ENCODE peak calls at places on chromosomes 11 and 22, in four cellular contexts. K is HL-60, D is K562, A is A549. X is an unnamed sample.

GRCh38 chr22:42632096-42632495 is 8.3 kb downstream of the ATP5MGL start:
- DNase-seq in K (no peak), D (no peak), A (no peak), X (peak)

GRCh38 chr22:44112191-44112590 is 68.5 kb upstream of the PARVG start:
- DNase-seq in K (no peak), D (no peak), A (no peak), X (no peak)

GRCh38 chr11:70367071-70367470 is 31.3 kb upstream of the CTTN start:
- DNase-seq in K (no peak), D (no peak), A (no peak), X (no peak)

GRCh38 chr22:27128461-27129080 is 471.2 kb downstream of the MIAT start:
- DNase-seq in K (no peak), D (no peak), A (no peak), X (no peak)

GRCh38 chr22:39277135-39277607 is 32.4 kb upstream of the PDGFB start:
- DNase-seq in K (peak), D (no peak), A (no peak), X (no peak)

GRCh38 chr11:116716617-116717016 is 56.2 kb downstream of the BUD13 start:
- DNase-seq in K (no peak), D (no peak), A (no peak), X (no peak)

GRCh38 chr11:9396752-9397151 is 12.3 kb downstream of the IPO7 start:
- DNase-seq in K (no peak), D (no peak), A (no peak), X (no peak)

GRCh38 chr22:22827187-22827948 is 60.2 kb upstream of the IGLL5 start:
- DNase-seq in K (no peak), D (no peak), A (no peak), X (no peak)

GRCh38 chr11:115892016-115892415 is 387.8 kb upstream of the CADM1 start:
- DNase-seq in K (no peak), D (no peak), A (no peak), X (no peak)

GRCh38 chr22:21796863-21797262 is 61.3 kb upstream of the YPEL1 start:
- DNase-seq in K (no peak), D (peak), A (no peak), X (peak)

DNA sequence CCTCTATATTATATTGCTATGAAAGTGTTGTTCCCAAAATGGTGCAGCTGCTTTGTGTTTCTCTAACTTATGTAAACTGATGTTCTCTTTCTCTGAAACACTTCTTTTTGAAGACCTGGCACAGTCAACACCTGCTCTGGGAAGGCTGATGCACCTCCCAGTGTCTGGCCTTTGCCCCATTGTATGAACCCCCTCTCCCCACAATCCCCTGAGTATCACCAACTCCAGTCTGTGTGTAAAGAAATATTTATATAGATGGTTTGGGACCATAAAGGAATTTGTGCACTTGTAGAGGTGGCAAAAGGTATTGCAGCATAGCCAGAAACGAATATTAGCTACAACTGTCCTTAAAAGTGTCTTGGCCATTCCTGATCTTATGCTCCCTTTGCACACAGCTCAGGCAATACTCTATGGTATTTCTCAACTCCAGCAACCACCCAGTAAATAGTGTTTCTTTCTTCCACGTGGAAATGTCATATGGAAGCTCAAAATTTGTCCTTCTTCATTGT is 365.2 kb upstream of the DDI1 start:
- DNase-seq in K (no peak), D (no peak), A (no peak), X (no peak)
- TF ChIP-seq REST in K (no peak), D (no peak), A (no peak), X (no peak)

GRCh38 chr22:24875862-24876506 is 70.0 kb downstream of the SGSM1 start:
- DNase-seq in K (no peak), D (peak), A (peak), X (peak)
- TF ChIP-seq REST in K (peak), D (peak), A (peak), X (peak)

DNA sequence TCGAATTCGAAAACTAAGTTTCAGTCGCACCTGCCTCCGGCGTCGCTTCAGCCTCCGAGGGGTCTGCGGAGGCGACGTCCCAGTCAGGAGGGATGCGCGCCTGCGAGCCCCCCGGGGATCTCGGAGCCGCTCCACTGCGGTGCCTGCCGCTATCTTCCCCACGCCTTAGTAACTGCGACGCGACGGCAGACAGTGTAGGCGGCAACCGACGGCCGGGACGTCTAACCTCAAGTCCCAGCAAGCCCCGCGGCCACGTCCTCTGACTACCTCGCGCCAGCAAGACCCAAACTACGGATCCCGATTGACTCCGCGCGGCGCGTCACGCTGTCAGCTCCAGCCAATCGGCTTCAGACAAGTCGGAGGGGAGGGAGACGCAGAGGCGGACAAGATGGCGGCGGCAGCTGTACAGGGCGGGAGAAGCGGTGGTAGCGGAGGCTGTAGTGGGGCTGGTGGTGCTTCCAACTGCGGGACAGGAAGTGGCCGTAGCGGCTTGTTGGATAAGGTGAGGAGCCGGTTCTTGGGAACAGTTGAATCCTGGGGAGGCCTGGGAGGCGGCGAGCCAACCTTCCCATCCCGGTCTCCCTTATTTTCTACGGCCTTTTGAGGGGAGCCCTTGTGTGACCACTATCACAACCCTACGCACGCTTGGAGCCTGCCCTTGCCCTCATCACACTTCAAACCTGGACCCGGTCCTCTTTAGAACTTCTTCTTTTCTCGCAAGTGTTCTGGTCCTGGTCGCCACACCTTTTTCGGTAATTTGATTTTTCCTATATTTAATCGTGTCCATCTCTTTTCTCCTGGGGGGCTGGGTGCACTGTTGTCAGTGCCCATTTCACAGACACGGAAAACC is at the start of the genes SPCS2 and XRRA1:
- DNase-seq in K (peak), D (peak), A (peak), X (peak)
- TF ChIP-seq REST in K (peak), D (no peak), A (no peak), X (no peak)

GRCh38 chr11:43870981-43871550 is 9.6 kb upstream of the ALKBH3 start:
- DNase-seq in K (no peak), D (no peak), A (no peak), X (no peak)
- TF ChIP-seq REST in K (no peak), D (no peak), A (no peak), X (no peak)

GRCh38 chr22:49918911-49919881 is 762 bp downstream of the CRELD2 start:
- DNase-seq in K (no peak), D (peak), A (no peak), X (no peak)
- TF ChIP-seq REST in K (no peak), D (no peak), A (no peak), X (no peak)

GRCh38 chr11:57439786-57440185 is 12.9 kb upstream of the SLC43A3 start:
- DNase-seq in K (no peak), D (no peak), A (no peak), X (no peak)

GRCh38 chr11:57434640-57435546 is 8.0 kb upstream of the SLC43A3 start:
- DNase-seq in K (peak), D (no peak), A (peak), X (no peak)

GRCh38 chr11:57436031-57436430 is 9.1 kb upstream of the SLC43A3 start:
- DNase-seq in K (no peak), D (no peak), A (no peak), X (no peak)

GRCh38 chr11:57440744-57441414 is 14.0 kb upstream of the SLC43A3 start:
- DNase-seq in K (no peak), D (no peak), A (peak), X (no peak)

DNA sequence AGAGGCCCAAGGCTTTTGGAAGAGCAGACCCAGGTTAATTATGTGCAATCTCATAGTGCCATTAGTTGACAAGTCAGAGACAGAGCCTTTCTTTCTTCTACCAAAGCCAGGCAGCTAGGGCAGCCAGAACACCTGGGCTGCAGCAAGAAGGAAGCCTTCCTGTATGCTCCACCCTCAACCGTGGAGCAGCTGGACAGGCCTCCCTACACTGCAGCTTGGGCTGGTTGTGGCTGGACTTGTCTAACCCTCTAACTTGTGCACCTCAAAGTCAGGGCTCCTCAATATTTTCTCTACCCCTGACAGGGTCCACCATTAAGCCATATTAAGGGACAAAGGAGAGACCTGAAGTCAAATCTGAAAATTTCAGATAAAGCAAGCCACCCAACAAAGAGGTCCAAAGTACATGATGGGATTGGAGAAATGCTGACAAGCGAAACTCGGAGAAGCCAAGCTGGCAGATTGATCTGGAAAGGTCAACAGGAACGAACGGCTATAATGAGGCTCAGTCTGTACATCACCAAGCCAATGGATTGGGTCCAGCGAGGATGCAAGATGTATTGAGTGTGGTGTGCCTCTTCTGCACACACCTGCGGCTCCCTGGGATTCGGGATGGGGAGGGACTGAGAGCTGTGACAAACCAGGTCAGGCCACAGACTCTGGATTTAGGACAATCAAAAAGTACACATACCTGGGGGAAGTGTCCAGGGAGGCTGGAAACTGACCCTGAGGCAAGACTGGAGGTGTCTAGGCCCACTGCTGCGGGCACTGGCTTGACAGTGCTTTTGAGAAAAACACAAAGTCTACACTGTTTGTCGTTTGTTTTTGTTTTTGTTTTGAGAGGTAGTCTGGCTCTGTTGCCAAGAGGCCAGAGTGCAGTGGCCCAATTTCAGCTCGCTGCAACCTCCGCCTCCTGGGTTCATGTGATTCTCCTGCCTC is 11.7 kb upstream of the SLC43A3 start:
- DNase-seq in K (no peak), D (no peak), A (no peak), X (no peak)
- TF ChIP-seq REST in K (no peak), D (no peak), A (no peak), X (no peak)

GRCh38 chr11:35165416-35166368 is 26.7 kb downstream of the CD44 start:
- DNase-seq in K (peak), D (no peak), A (peak), X (no peak)
- TF ChIP-seq REST in K (no peak), D (no peak), A (no peak), X (no peak)

GRCh38 chr11:68146010-68146540 is 24.9 kb upstream of the CHKA start:
- DNase-seq in K (no peak), D (no peak), A (peak), X (no peak)
- TF ChIP-seq REST in K (no peak), D (no peak), A (no peak), X (no peak)

GRCh38 chr11:45794169-45794568 is 10.8 kb upstream of the SLC35C1 start:
- DNase-seq in K (no peak), D (no peak), A (no peak), X (no peak)
- TF ChIP-seq REST in K (peak), D (no peak), A (peak), X (peak)